ENCODE peak calls at places on chromosomes 11 and 22, in five cellular contexts. E is mesenchymal stem cell, C is H1, R is H9, M is IMR-90. V is an unnamed sample.

GRCh38 chr22:44464000-44464399 is 34.0 kb downstream of the RTL6 start:
- DNase-seq in M (no peak), E (no peak), R (no peak), C (no peak), V (no peak)

GRCh38 chr11:19954899-19955298 is 205.4 kb downstream of the DBX1 start:
- DNase-seq in R (no peak), E (no peak), C (no peak), M (no peak), V (no peak)

GRCh38 chr11:104098132-104098531 is 61.7 kb downstream of the DDI1 start:
- DNase-seq in C (no peak), M (no peak), E (no peak), R (no peak), V (no peak)

GRCh38 chr11:63020671-63021255 is 5.1 kb upstream of the SLC22A8 start:
- DNase-seq in E (no peak), C (peak), R (peak), M (no peak), V (peak)

GRCh38 chr11:58616594-58616993 is 5.9 kb upstream of the CNTF start:
- DNase-seq in R (no peak), C (no peak), E (peak), M (peak), V (no peak)

GRCh38 chr11:2270322-2271076 is at the start of gene ASCL2:
- DNase-seq in E (no peak), C (no peak), M (no peak), R (peak), V (no peak)

GRCh38 chr11:35014352-35014751 is 97.9 kb downstream of the PDHX start:
- DNase-seq in M (peak), E (peak), R (no peak), C (no peak), V (no peak)

GRCh38 chr11:118621071-118621815 is 13.8 kb downstream of the PHLDB1 start:
- DNase-seq in C (no peak), E (peak), R (peak), M (peak), V (no peak)

GRCh38 chr11:73252577-73253191 is 19.5 kb upstream of the P2RY6 start:
- DNase-seq in R (peak), C (no peak), E (no peak), M (no peak), V (no peak)

GRCh38 chr11:9757809-9758675 is 94.2 kb downstream of the SWAP70 start:
- DNase-seq in E (peak), C (no peak), R (peak), M (peak), V (peak)
- H4K91ac ChIP-seq in E (peak), C (peak), R (no peak), M (peak), V (no peak)

GRCh38 chr22:17370036-17370765 is 941 bp downstream of the CECR2 start:
- DNase-seq in E (peak), R (no peak), C (no peak), M (no peak), V (no peak)
- H4K91ac ChIP-seq in E (no peak), R (no peak), C (peak), M (no peak), V (no peak)

GRCh38 chr11:122183933-122184332 is 67.9 kb upstream of the BLID start:
- DNase-seq in C (no peak), R (no peak), M (no peak), E (no peak), V (no peak)
- H4K91ac ChIP-seq in C (no peak), R (no peak), M (peak), E (no peak), V (no peak)

GRCh38 chr22:50583294-50583865 is 731 bp upstream of the CHKB start:
- DNase-seq in C (no peak), E (no peak), M (no peak), R (no peak), V (no peak)
- H4K91ac ChIP-seq in C (no peak), E (no peak), M (no peak), R (no peak), V (no peak)

DNA sequence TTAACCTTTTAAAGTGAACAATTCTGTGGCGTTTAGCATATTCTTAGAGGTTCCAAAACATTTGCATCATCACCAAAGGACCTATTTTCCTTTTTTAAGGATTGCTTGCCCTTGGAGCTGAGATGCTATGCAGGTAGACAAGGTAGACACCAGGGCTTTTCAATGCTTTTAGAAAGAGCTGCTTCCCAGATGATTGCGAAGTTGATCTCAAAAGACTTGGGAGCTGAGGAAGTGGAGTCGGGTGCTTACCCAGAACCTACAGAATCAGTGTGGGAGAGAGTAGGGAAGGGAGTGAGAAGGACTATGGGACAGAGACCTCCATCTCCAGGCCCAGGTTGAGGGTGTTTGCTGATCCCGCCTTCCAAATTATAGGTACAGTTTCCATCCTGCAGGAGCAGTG is 11.1 kb upstream of the ALX4 start:
- DNase-seq in E (no peak), M (no peak), R (no peak), C (no peak), V (no peak)
- H4K91ac ChIP-seq in E (no peak), M (no peak), R (no peak), C (no peak), V (no peak)

DNA sequence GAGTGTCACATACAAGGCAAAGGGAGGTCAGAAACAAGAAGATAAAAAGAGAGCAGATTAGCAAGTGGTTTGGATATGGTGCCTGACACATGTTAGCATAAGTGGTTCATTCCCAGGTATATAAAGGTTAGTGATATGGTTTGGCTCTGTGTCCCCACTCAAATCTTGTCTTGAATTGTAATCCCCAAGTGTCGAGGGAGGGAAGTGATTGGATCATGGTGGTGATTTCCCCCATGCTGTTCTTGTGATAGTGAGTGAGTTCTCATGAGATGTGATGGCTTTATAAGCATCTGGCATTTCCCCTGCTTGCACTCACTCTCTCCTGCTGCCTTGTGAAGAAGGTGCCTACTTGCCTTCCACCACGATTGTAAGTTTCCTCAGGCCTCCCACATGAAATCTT is 12.1 kb upstream of the DKK3 start:
- DNase-seq in C (no peak), E (no peak), R (no peak), M (no peak), V (no peak)
- H4K91ac ChIP-seq in C (no peak), E (no peak), R (no peak), M (no peak), V (no peak)

GRCh38 chr11:102026975-102027374 is 20.3 kb upstream of the CFAP300 start:
- DNase-seq in R (no peak), C (no peak), E (peak), M (no peak), V (no peak)
- H4K91ac ChIP-seq in R (no peak), C (no peak), E (no peak), M (no peak), V (no peak)

DNA sequence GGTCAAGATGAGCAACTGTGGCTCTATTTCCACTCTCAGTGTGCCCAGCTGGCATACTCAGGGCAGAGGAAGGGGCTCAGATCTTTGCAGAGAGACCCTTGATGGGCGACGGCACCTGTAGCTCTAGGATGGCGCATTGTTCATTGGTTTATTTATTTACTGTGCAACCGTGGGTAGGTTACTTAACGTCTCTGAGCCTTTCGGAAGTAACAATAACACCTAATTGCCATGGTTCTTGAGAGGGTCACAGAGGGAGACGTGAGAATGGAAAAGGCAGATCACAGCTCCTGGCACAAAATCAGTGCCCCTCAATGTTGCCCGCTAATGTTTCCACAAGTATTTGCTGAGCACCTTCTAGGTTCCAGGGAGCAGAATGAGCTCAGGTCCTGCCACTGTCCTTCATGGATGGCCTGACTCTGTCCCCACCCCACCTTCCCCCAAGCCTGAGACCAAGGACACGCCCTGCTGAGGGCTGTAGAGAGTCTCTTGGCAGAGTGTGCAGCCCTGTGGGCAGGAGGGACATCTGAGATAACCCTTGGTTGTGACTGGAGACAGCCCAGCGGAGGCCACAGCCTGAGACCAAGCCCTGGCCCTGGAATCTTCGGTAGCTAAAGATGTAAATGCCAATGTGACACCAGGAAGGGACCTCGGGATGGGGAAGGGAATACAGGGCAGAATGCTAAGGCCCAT is 780 bp upstream of the ALDH3B2 start:
- DNase-seq in M (no peak), R (no peak), C (no peak), E (no peak), V (no peak)
- H4K91ac ChIP-seq in M (no peak), R (no peak), C (no peak), E (no peak), V (no peak)

V was measured in neuronal stem cell.